ENCODE peak calls at places on chromosome 19, in four cellular contexts. Z is kidney glomerular epithelial cell; R is stimulated activated CD8-positive, alpha-beta memory T cell treated with anti-CD3 and anti-CD28 coated beads, Interleukin-7, amount 100 ng/mL, for 1 hour; J is CD4-positive, alpha-beta T cell. E is an unnamed sample.

GRCh38 chr19:41323430-41324125 is 13.6 kb downstream of the CCDC97 start:
- DNase-seq in Z (peak), R (no peak), J (no peak), E (peak)

GRCh38 chr19:32676895-32677359 is 1.3 kb downstream of the RGS9BP start:
- DNase-seq in Z (no peak), R (no peak), J (no peak), E (no peak)

GRCh38 chr19:55368701-55369563 is 1.3 kb downstream of the IL11 start:
- DNase-seq in Z (peak), R (no peak), J (no peak), E (no peak)

GRCh38 chr19:45495178-45495577 is 1.7 kb downstream of the RTN2 start:
- DNase-seq in Z (no peak), R (no peak), J (no peak), E (no peak)

GRCh38 chr19:35266904-35267817 is 1.6 kb upstream of the USF2 start:
- DNase-seq in Z (no peak), R (no peak), J (peak), E (no peak)

GRCh38 chr19:8537099-8537498 is 23.1 kb upstream of the ZNF414 start:
- DNase-seq in Z (no peak), R (no peak), J (no peak), E (no peak)

GRCh38 chr19:3146677-3147100 is 10.9 kb downstream of the GNA15 start:
- DNase-seq in Z (no peak), R (peak), J (peak), E (no peak)

GRCh38 chr19:17526922-17527321 is 15.5 kb downstream of the PGLS start:
- DNase-seq in Z (no peak), R (no peak), J (no peak), E (no peak)

GRCh38 chr19:55690769-55691545 is 15.9 kb downstream of the EPN1 start:
- DNase-seq in Z (no peak), R (no peak), J (no peak), E (no peak)

GRCh38 chr19:14300281-14300680 is 81.0 kb upstream of the ADGRE5 start:
- DNase-seq in Z (no peak), R (no peak), J (no peak), E (no peak)

GRCh38 chr19:5037936-5038335 is 69.0 kb downstream of the KDM4B start:
- DNase-seq in Z (no peak), R (no peak), J (no peak), E (no peak)

GRCh38 chr19:748274-748598 is 2.7 kb upstream of the MISP start:
- DNase-seq in Z (no peak), R (no peak), J (no peak), E (no peak)

E was measured in RCC 7860.